ENCODE peak calls at places on chromosomes 1 and 21, in five cellular contexts. X is H1, D is neuronal stem cell, W is H9, Z is trophoblast cell. L is an unnamed sample.

GRCh38 chr1:91682882-91683597 is 182.4 kb downstream of the CDC7 start:
- DNase-seq in W (no peak), X (no peak), Z (no peak), D (no peak), L (no peak)

GRCh38 chr1:46549697-46550681 is 1.5 kb downstream of the KNCN start:
- DNase-seq in W (peak; percentile 64), X (no peak), Z (peak; percentile 34), D (peak; percentile 55), L (peak; percentile 82)

GRCh38 chr1:205669341-205670142 is 10.8 kb downstream of the SLC45A3 start:
- DNase-seq in W (no peak), D (no peak), X (no peak), Z (no peak), L (peak; percentile 15)

GRCh38 chr21:33383056-33383888 is 19.9 kb upstream of the IFNGR2 start:
- DNase-seq in D (no peak), W (peak; percentile 45), X (no peak), Z (peak; percentile 100), L (peak; percentile 98)

GRCh38 chr21:42336065-42336464 is 14.7 kb downstream of the TFF2 start:
- DNase-seq in X (peak; percentile 66), D (no peak), W (peak; percentile 85), Z (no peak), L (peak; percentile 8)

GRCh38 chr1:155226910-155227260 is 18.4 kb downstream of the MTX1 start:
- DNase-seq in Z (peak; percentile 70), W (peak; percentile 74), X (peak; percentile 80), D (peak; percentile 66), L (peak; percentile 78)

GRCh38 chr21:43854773-43855633 is 10.0 kb upstream of the AGPAT3 start:
- DNase-seq in X (no peak), D (no peak), W (no peak), Z (no peak), L (peak; percentile 36)

GRCh38 chr1:86205741-86206140 is 49.2 kb upstream of the COL24A1 start:
- DNase-seq in X (no peak), W (no peak), D (no peak), Z (no peak), L (no peak)

GRCh38 chr1:155128469-155128754 is 736 bp downstream of the EFNA1 start:
- DNase-seq in W (no peak), D (no peak), X (peak; percentile 52), Z (no peak), L (no peak)

GRCh38 chr21:42364304-42364865 is 1.9 kb downstream of the TFF1 start:
- DNase-seq in X (no peak), Z (peak; percentile 78), D (no peak), W (no peak), L (no peak)

GRCh38 chr1:151916959-151917358 is 7.6 kb upstream of the THEM4 start:
- DNase-seq in W (no peak), D (no peak), Z (no peak), X (no peak), L (no peak)

GRCh38 chr21:15850645-15851044 is 120.9 kb downstream of the USP25 start:
- DNase-seq in D (no peak), Z (no peak), W (no peak), X (no peak), L (peak; percentile 71)

GRCh38 chr1:237562247-237562823 is 328.4 kb downstream of the ZP4 start:
- DNase-seq in D (peak; percentile 55), W (no peak), Z (peak; percentile 24), X (no peak), L (peak; percentile 60)

GRCh38 chr1:12088607-12089006 is 25.5 kb downstream of the TNFRSF8 start:
- DNase-seq in X (no peak), W (no peak), D (no peak), Z (no peak), L (no peak)

GRCh38 chr21:41958886-41959563 is 5.2 kb upstream of the C2CD2 start:
- DNase-seq in X (no peak), Z (no peak), W (no peak), D (no peak), L (no peak)

DNA sequence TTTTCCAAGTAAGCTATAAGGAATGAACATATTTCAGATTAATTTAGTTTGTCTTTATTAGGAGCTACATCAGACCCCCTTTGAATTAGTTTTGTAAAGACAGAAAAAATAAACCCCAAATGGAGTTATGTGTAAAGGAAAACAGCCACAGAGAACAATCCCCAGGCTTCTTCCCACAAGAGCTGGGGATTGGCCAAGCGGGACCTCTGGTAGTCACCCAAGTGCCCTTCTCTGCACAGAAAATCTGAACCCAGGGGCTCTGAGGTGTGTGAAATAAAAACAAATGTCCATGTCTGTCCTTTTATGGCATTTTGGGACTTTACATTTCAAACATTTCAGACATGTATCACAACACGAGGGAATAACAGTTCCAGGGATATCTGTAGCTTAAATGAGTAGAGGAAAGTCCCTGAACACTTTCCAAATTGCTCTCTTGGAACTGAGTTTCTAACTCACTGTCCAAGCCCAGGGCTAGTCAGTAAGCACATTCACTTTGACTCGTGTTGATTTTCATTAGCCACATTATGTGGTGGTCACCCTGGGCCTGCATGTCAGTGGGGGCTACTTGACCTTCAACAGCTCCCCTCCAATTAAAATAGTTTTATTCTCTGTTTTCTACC is 22.5 kb downstream of the DPT start:
- DNase-seq in Z (no peak), X (no peak), D (no peak), W (no peak), L (no peak)
- H2BK12ac ChIP-seq in Z (no peak overlapping the region), X (no peak overlapping the region), D (no peak overlapping the region), W (no peak overlapping the region), L (no peak overlapping the region)

DNA sequence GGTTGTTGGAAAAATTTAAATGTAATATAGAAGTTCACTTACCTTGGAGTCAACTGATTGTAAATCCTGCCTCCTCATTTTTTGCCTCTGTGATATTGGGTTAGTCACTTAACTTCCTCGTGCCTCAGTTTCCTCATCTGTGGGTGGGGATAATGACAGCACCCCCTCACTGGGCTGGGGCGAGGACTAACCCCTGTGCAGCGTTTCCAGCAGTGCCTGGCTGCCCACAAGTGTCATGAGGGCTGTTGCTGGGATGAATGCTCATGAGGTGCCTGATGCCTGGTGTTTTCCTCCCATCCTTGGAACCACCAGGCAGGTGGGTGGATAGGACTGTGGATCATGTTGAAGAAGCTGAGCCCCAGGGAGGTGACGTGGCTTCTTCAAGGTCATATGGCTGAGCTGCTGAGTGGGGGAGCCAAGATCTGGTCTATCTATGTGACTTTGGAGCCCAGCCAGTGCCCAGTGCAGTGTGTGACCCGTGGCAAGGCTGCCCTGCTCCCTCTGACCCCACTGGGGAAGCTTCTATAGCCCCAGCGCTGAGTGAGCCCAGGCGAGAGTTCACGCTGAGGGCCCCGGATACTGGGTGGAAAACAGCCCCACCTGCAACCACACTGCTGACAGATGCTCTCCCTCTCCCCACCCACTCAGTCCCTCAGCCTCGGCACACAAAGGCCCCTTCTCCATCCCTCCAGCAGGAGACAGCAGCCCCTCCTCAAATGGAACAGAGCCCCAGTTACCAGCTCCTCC is 446.0 kb downstream of the PTPRU start:
- DNase-seq in Z (no peak), X (peak; percentile 42), D (no peak), W (peak; percentile 28), L (no peak)
- H2BK12ac ChIP-seq in Z (no peak overlapping the region), X (no peak overlapping the region), D (peak overlapping the region; percentile 67), W (no peak overlapping the region), L (peak overlapping the region; percentile 13)

GRCh38 chr21:39454949-39455668 is 3.3 kb downstream of the SH3BGR start:
- DNase-seq in X (no peak), Z (no peak), D (no peak), W (no peak), L (no peak)

GRCh38 chr21:39452965-39453332 is 1.2 kb downstream of the SH3BGR start:
- DNase-seq in D (no peak), X (no peak), W (no peak), Z (no peak), L (no peak)

GRCh38 chr21:39451332-39452206 is at the start of gene SH3BGR:
- DNase-seq in X (peak; percentile 65), D (no peak), Z (no peak), W (peak; percentile 93), L (no peak)

GRCh38 chr21:39453571-39454179 is 1.9 kb downstream of the SH3BGR start:
- DNase-seq in W (no peak), Z (no peak), D (no peak), X (no peak), L (no peak)

DNA sequence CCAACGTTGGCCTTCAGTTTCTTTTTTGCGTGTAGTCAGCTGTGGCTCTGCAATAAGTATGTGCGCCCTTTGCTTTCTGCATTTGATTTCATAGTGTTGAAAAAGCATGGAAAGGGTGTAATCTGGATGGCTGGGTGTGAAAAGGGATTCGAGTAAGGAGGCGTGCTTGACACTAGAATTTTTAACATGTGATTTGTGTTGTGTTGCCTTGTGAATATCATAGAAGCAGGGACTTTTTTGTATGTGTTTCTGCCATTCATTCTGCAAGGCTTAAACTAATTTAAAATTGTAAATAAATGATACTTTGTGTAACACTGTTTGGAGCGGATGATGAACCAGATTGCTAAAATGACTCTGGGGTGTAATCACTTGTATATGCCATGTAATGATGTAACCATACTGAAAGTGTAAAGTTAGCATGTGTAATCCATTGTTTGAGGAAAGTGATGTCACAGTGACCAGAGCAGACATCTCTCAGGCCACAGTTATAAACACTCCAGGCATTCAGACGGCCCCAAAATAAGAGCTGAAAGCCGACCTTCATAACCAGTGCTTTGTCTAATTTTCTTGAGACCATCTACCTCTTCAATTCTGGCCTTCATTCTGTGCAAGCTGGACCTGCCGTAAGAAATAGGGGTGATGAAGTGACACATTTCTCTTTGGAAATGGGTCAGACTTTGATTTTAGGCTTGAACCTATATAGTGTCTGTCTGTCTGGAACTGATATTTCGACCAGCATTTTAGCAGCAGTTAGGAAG is 616 bp downstream of the SH3BGR start:
- DNase-seq in X (no peak), W (no peak), D (no peak), Z (no peak), L (peak; percentile 74)
- H2BK12ac ChIP-seq in X (no peak overlapping the region), W (no peak overlapping the region), D (no peak overlapping the region), Z (no peak overlapping the region), L (no peak overlapping the region)

DNA sequence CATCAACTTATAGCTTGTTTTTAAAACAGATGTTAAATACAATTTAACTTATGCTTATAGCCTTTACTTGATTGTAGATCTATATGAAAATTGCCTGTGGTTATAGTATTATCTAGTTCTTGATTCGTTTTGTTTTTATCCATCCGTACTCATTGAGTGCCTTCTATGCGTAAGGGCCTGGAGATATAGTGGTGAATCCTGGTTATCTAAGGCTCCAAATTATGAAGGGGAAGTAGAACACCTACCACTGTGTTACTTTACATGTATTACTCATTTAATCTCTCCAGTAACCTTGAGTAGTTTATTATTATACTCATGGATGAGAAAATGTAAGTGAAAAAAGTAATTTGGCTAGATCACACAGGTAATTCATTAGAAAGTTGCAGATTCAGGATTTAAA is 121.8 kb downstream of the OSBPL9 start:
- DNase-seq in D (no peak), X (no peak), Z (no peak), W (no peak), L (no peak)
- H2BK12ac ChIP-seq in D (no peak overlapping the region), X (no peak overlapping the region), Z (no peak overlapping the region), W (no peak overlapping the region), L (no peak overlapping the region)

GRCh38 chr1:5863238-5863637 is 129.0 kb downstream of the NPHP4 start:
- DNase-seq in D (no peak), W (no peak), X (no peak), Z (no peak), L (no peak)

GRCh38 chr1:5865056-5865455 is 127.2 kb downstream of the NPHP4 start:
- DNase-seq in W (no peak), D (no peak), Z (no peak), X (no peak), L (no peak)

GRCh38 chr1:5862051-5862825 is 130.0 kb downstream of the NPHP4 start:
- DNase-seq in X (no peak), D (no peak), W (no peak), Z (no peak), L (no peak)

GRCh38 chr1:5865774-5866173 is 126.5 kb downstream of the NPHP4 start:
- DNase-seq in X (no peak), Z (no peak), D (peak; percentile 46), W (no peak), L (no peak)

GRCh38 chr1:5864256-5864655 is 128.0 kb downstream of the NPHP4 start:
- DNase-seq in X (no peak), D (no peak), Z (no peak), W (no peak), L (no peak)
- H2BK12ac ChIP-seq in X (no peak overlapping the region), D (no peak overlapping the region), Z (no peak overlapping the region), W (no peak overlapping the region), L (no peak overlapping the region)